ENCODE peak calls at places on chromosomes 1 and 21, in ten cellular contexts. H, E, Y, J, X, O, G, L, I and Q are unnamed samples.

GRCh38 chr1:223496883-223497282 is 103.7 kb downstream of the CCDC185 start:
- DNase-seq in Y (no peak), O (no peak), L (no peak), I (no peak), J (no peak), E (no peak), G (no peak), H (no peak), X (no peak), Q (no peak)

GRCh38 chr1:12127206-12127810 is 39.5 kb upstream of the TNFRSF1B start:
- DNase-seq in O (no peak), G (no peak), L (no peak), J (no peak), I (no peak), Y (no peak), E (no peak), H (no peak), X (no peak), Q (no peak)

GRCh38 chr1:24635195-24635843 is 7.8 kb upstream of the SRRM1 start:
- DNase-seq in I (no peak), E (peak), H (no peak), O (no peak), Y (peak), G (peak), J (peak), L (no peak), X (peak), Q (no peak)

GRCh38 chr1:63928197-63929105 is 154.6 kb downstream of the ROR1 start:
- DNase-seq in X (no peak), O (no peak), I (peak), G (no peak), L (no peak), Y (peak), E (no peak), J (peak), H (no peak), Q (no peak)

GRCh38 chr1:15073799-15074308 is 79.7 kb upstream of the TMEM51 start:
- DNase-seq in Y (no peak), H (no peak), I (no peak), X (no peak), J (no peak), O (no peak), G (no peak), E (no peak), L (no peak), Q (no peak)

GRCh38 chr1:208455821-208456220 is 211.6 kb upstream of the PLXNA2 start:
- DNase-seq in H (no peak), O (no peak), X (no peak), E (no peak), G (no peak), L (no peak), Y (no peak), J (no peak), I (no peak), Q (no peak)

GRCh38 chr1:76140227-76140626 is 65.7 kb downstream of the ST6GALNAC3 start:
- DNase-seq in E (no peak), J (no peak), L (no peak), Y (no peak), G (no peak), I (no peak), H (no peak), X (no peak), O (no peak), Q (no peak)

GRCh38 chr1:114319480-114319879 is 165.8 kb upstream of the SYT6 start:
- DNase-seq in O (no peak), L (no peak), X (no peak), G (peak), J (no peak), E (no peak), Y (no peak), H (no peak), I (no peak), Q (no peak)

GRCh38 chr21:15400905-15401304 is 328.9 kb upstream of the USP25 start:
- DNase-seq in I (no peak), J (no peak), L (no peak), G (no peak), X (no peak), Y (no peak), O (no peak), H (no peak), E (no peak), Q (no peak)

DNA sequence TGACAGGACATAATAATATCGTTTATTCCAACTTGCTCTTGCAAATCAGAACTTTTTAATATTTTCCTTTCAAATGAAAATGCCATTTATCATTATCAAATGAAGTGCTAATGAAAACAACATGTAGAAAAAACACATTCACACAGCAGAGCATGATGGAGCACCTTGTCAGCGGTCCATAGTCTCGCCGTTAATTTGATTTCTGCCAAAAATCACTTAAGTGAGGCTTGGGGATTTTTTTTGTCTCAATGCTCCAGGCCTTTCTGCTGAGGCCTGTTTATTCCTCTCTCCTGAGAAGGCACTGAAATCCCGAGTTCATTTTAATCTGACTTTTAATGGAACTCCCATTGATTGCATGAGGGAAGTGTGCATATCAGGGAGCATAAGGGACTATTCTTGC is 122.5 kb downstream of the ELAVL4 start:
- DNase-seq in O (no peak), I (no peak), X (no peak), E (no peak), Y (no peak), G (no peak), L (no peak), J (no peak), H (no peak), Q (no peak)
- H3K4me3 ChIP-seq in O (no peak), I (no peak), X (no peak), E (no peak), Y (no peak), G (no peak), L (no peak), J (no peak), H (no peak), Q (no peak)

GRCh38 chr1:25692560-25692959 is 76.0 kb downstream of the MAN1C1 start:
- DNase-seq in H (no peak), I (no peak), L (no peak), Y (no peak), J (peak), G (no peak), O (no peak), X (peak), E (peak), Q (no peak)
- TF ChIP-seq CTCF in H (peak), I (no peak), L (no peak), Y (no peak), J (no peak), G (peak), O (peak), X (peak), E (peak), Q (peak)

DNA sequence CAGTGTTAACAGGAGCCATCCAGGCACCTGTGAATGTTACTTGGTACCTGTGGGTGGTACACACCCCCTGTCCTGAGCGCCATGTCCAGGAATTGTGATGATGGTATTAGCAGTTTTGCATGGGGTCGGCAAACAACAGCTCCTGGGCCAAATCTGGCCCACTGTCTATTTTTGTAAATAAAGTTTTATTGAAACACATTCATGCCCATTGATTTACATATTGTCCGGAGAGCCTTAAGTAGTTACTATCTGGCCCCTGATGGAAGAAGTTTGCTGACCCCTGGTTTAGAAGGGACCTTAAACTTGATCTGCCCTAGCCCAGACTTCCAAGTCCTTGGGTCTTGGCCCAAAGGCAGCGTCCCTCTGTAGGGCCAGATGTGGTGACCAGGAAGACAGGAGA is 58.3 kb downstream of the SPSB1 start:
- DNase-seq in E (no peak), Y (no peak), I (no peak), H (no peak), X (no peak), G (no peak), O (no peak), J (no peak), L (no peak), Q (no peak)
- TF ChIP-seq POLR2A in E (no peak), Y (no peak), I (no peak), H (no peak), X (no peak), G (no peak), O (no peak), J (no peak), L (no peak), Q (no peak)

GRCh38 chr1:31669786-31670582 is 25.3 kb upstream of the PEF1 start:
- DNase-seq in X (peak), G (peak), J (peak), Y (peak), I (peak), H (peak), E (peak), L (peak), O (peak), Q (peak)
- H3K4me3 ChIP-seq in X (no peak), G (no peak), J (no peak), Y (peak), I (peak), H (no peak), E (no peak), L (peak), O (peak), Q (peak)

GRCh38 chr1:156496211-156496761 is 4.3 kb downstream of the MEF2D start:
- DNase-seq in X (no peak), Y (no peak), E (no peak), L (no peak), I (no peak), J (no peak), O (no peak), H (peak), G (peak), Q (no peak)
- TF ChIP-seq CTCF in X (no peak), Y (no peak), E (no peak), L (no peak), I (no peak), J (no peak), O (no peak), H (no peak), G (no peak), Q (no peak)